ENCODE peak calls at places on chromosomes 7 and 10, in ten cellular contexts. L, M, C, W, T, B, A, N, Y and I are unnamed samples.

GRCh38 chr7:49001610-49002033 is 77.3 kb downstream of the CDC14C start:
- DNase-seq in L (peak; percentile 50), M (no peak), C (no peak), W (peak; percentile 25), T (peak; percentile 7), B (no peak), A (no peak), N (no peak), Y (no peak), I (peak; percentile 24)

GRCh38 chr7:151769189-151769821 is 107.6 kb downstream of the PRKAG2 start:
- DNase-seq in L (peak; percentile 50), M (no peak), C (peak; percentile 8), W (no peak), T (no peak), B (no peak), A (peak; percentile 72), N (no peak), Y (peak; percentile 23), I (peak; percentile 60)

GRCh38 chr7:89283311-89283710 is 487.8 kb upstream of the TEX47 start:
- DNase-seq in L (no peak), M (no peak), C (no peak), W (no peak), T (no peak), B (no peak), A (no peak), N (no peak), Y (no peak), I (no peak)

GRCh38 chr10:78405781-78406180 is 372.1 kb downstream of the RPS24 start:
- DNase-seq in L (no peak), M (no peak), C (no peak), W (no peak), T (no peak), B (no peak), A (no peak), N (no peak), Y (no peak), I (no peak)

GRCh38 chr7:102916426-102916825 is 3.6 kb downstream of the LRRC17 start:
- DNase-seq in L (no peak), M (no peak), C (no peak), W (no peak), T (peak; percentile 28), B (no peak), A (no peak), N (no peak), Y (no peak), I (no peak)

GRCh38 chr7:150941351-150941982 is 36.7 kb downstream of the KCNH2 start:
- DNase-seq in L (no peak), M (no peak), C (no peak), W (no peak), T (no peak), B (no peak), A (no peak), N (no peak), Y (no peak), I (no peak)

GRCh38 chr7:74006451-74007259 is 21.3 kb upstream of the ELN start:
- DNase-seq in L (no peak), M (no peak), C (no peak), W (no peak), T (no peak), B (no peak), A (no peak), N (no peak), Y (no peak), I (no peak)

GRCh38 chr7:6307762-6308161 is 35.3 kb upstream of the CYTH3 start:
- DNase-seq in L (no peak), M (no peak), C (no peak), W (no peak), T (no peak), B (no peak), A (no peak), N (no peak), Y (no peak), I (no peak)

GRCh38 chr7:27868117-27868516 is 128.2 kb downstream of the TAX1BP1 start:
- DNase-seq in L (no peak), M (no peak), C (no peak), W (no peak), T (peak; percentile 14), B (no peak), A (no peak), N (no peak), Y (no peak), I (no peak)

GRCh38 chr7:141227454-141227853 is 153.6 kb downstream of the TMEM178B start:
- DNase-seq in L (no peak), M (no peak), C (no peak), W (no peak), T (no peak), B (no peak), A (no peak), N (no peak), Y (no peak), I (no peak)

GRCh38 chr10:73590881-73591577 is at the start of gene USP54:
- DNase-seq in L (peak; percentile 17), M (no peak), C (no peak), W (no peak), T (peak; percentile 79), B (no peak), A (peak; percentile 14), N (no peak), Y (no peak), I (no peak)